ENCODE peak calls at places on chromosomes 13 and 19, in ten cellular contexts. One of them, this sample, is unnamed.
A peak's percentile ranks its signal among the peaks of the same experiment; 100 is the strongest.

GRCh38 chr19:31264379-31264778 is 84.9 kb downstream of the TSHZ3 start:
- DNase-seq in adrenal gland: no peak
- DNase-seq in ecto neural progenitor cell: no peak
- DNase-seq in T-helper 17 cell: no peak
- DNase-seq in heart right ventricle: no peak
- DNase-seq in activated T-helper 1 cell treated with anti-CD3 and anti-CD28 coated beads, Interleukin-2, amount 50 U/mL, for 16 hours: no peak
- DNase-seq in left ventricle myocardium inferior: no peak
- DNase-seq in midbrain: no peak
- DNase-seq in stimulated activated CD4-positive, alpha-beta T cell treated with anti-CD3 and anti-CD28 coated beads, Interleukin-4, amount 100 ng/mL, for 1 hour: no peak
- DNase-seq in SJSA1: no peak
- DNase-seq in this sample: no peak

GRCh38 chr13:87331178-87331577 is 340.0 kb upstream of the SLITRK5 start:
- DNase-seq in adrenal gland: peak; percentile 88
- DNase-seq in ecto neural progenitor cell: no peak
- DNase-seq in T-helper 17 cell: no peak
- DNase-seq in heart right ventricle: peak; percentile 17
- DNase-seq in activated T-helper 1 cell treated with anti-CD3 and anti-CD28 coated beads, Interleukin-2, amount 50 U/mL, for 16 hours: no peak
- DNase-seq in left ventricle myocardium inferior: no peak
- DNase-seq in midbrain: no peak
- DNase-seq in stimulated activated CD4-positive, alpha-beta T cell treated with anti-CD3 and anti-CD28 coated beads, Interleukin-4, amount 100 ng/mL, for 1 hour: no peak
- DNase-seq in SJSA1: no peak
- DNase-seq in this sample: no peak

GRCh38 chr13:45496942-45497341 is 32.2 kb downstream of the COG3 start:
- DNase-seq in adrenal gland: no peak
- DNase-seq in ecto neural progenitor cell: no peak
- DNase-seq in T-helper 17 cell: no peak
- DNase-seq in heart right ventricle: no peak
- DNase-seq in activated T-helper 1 cell treated with anti-CD3 and anti-CD28 coated beads, Interleukin-2, amount 50 U/mL, for 16 hours: no peak
- DNase-seq in left ventricle myocardium inferior: no peak
- DNase-seq in midbrain: no peak
- DNase-seq in stimulated activated CD4-positive, alpha-beta T cell treated with anti-CD3 and anti-CD28 coated beads, Interleukin-4, amount 100 ng/mL, for 1 hour: no peak
- DNase-seq in SJSA1: no peak
- DNase-seq in this sample: no peak

GRCh38 chr13:102367836-102368235 is 34.0 kb downstream of the FGF14 start:
- DNase-seq in adrenal gland: no peak
- DNase-seq in ecto neural progenitor cell: no peak
- DNase-seq in T-helper 17 cell: no peak
- DNase-seq in heart right ventricle: no peak
- DNase-seq in activated T-helper 1 cell treated with anti-CD3 and anti-CD28 coated beads, Interleukin-2, amount 50 U/mL, for 16 hours: no peak
- DNase-seq in left ventricle myocardium inferior: no peak
- DNase-seq in midbrain: no peak
- DNase-seq in stimulated activated CD4-positive, alpha-beta T cell treated with anti-CD3 and anti-CD28 coated beads, Interleukin-4, amount 100 ng/mL, for 1 hour: no peak
- DNase-seq in SJSA1: no peak
- DNase-seq in this sample: no peak

GRCh38 chr19:41928221-41928683 is at the start of gene ERFL:
- DNase-seq in adrenal gland: no peak
- DNase-seq in ecto neural progenitor cell: no peak
- DNase-seq in T-helper 17 cell: no peak
- DNase-seq in heart right ventricle: no peak
- DNase-seq in activated T-helper 1 cell treated with anti-CD3 and anti-CD28 coated beads, Interleukin-2, amount 50 U/mL, for 16 hours: no peak
- DNase-seq in left ventricle myocardium inferior: no peak
- DNase-seq in midbrain: no peak
- DNase-seq in stimulated activated CD4-positive, alpha-beta T cell treated with anti-CD3 and anti-CD28 coated beads, Interleukin-4, amount 100 ng/mL, for 1 hour: peak; percentile 37
- DNase-seq in SJSA1: no peak
- DNase-seq in this sample: no peak

GRCh38 chr19:19539738-19540703 is 2.0 kb downstream of the CILP2 start:
- DNase-seq in adrenal gland: no peak
- DNase-seq in ecto neural progenitor cell: peak; percentile 79
- DNase-seq in T-helper 17 cell: peak; percentile 65
- DNase-seq in heart right ventricle: peak; percentile 73
- DNase-seq in activated T-helper 1 cell treated with anti-CD3 and anti-CD28 coated beads, Interleukin-2, amount 50 U/mL, for 16 hours: peak; percentile 25
- DNase-seq in left ventricle myocardium inferior: peak; percentile 65
- DNase-seq in midbrain: no peak
- DNase-seq in stimulated activated CD4-positive, alpha-beta T cell treated with anti-CD3 and anti-CD28 coated beads, Interleukin-4, amount 100 ng/mL, for 1 hour: peak; percentile 73
- DNase-seq in SJSA1: no peak
- DNase-seq in this sample: no peak

GRCh38 chr13:21228738-21229137 is 52.3 kb downstream of the MRPL57 start:
- DNase-seq in adrenal gland: no peak
- DNase-seq in ecto neural progenitor cell: no peak
- DNase-seq in T-helper 17 cell: no peak
- DNase-seq in heart right ventricle: no peak
- DNase-seq in activated T-helper 1 cell treated with anti-CD3 and anti-CD28 coated beads, Interleukin-2, amount 50 U/mL, for 16 hours: no peak
- DNase-seq in left ventricle myocardium inferior: no peak
- DNase-seq in midbrain: no peak
- DNase-seq in stimulated activated CD4-positive, alpha-beta T cell treated with anti-CD3 and anti-CD28 coated beads, Interleukin-4, amount 100 ng/mL, for 1 hour: no peak
- DNase-seq in SJSA1: no peak
- DNase-seq in this sample: no peak

GRCh38 chr13:49063526-49063925 is 87.8 kb downstream of the FNDC3A start:
- DNase-seq in adrenal gland: no peak
- DNase-seq in ecto neural progenitor cell: no peak
- DNase-seq in T-helper 17 cell: no peak
- DNase-seq in heart right ventricle: no peak
- DNase-seq in activated T-helper 1 cell treated with anti-CD3 and anti-CD28 coated beads, Interleukin-2, amount 50 U/mL, for 16 hours: no peak
- DNase-seq in left ventricle myocardium inferior: no peak
- DNase-seq in midbrain: no peak
- DNase-seq in stimulated activated CD4-positive, alpha-beta T cell treated with anti-CD3 and anti-CD28 coated beads, Interleukin-4, amount 100 ng/mL, for 1 hour: no peak
- DNase-seq in SJSA1: no peak
- DNase-seq in this sample: no peak

GRCh38 chr19:4288091-4288777 is 9.2 kb downstream of the SHD start:
- DNase-seq in adrenal gland: no peak
- DNase-seq in ecto neural progenitor cell: no peak
- DNase-seq in T-helper 17 cell: no peak
- DNase-seq in heart right ventricle: no peak
- DNase-seq in activated T-helper 1 cell treated with anti-CD3 and anti-CD28 coated beads, Interleukin-2, amount 50 U/mL, for 16 hours: no peak
- DNase-seq in left ventricle myocardium inferior: no peak
- DNase-seq in midbrain: no peak
- DNase-seq in stimulated activated CD4-positive, alpha-beta T cell treated with anti-CD3 and anti-CD28 coated beads, Interleukin-4, amount 100 ng/mL, for 1 hour: no peak
- DNase-seq in SJSA1: no peak
- DNase-seq in this sample: no peak

GRCh38 chr13:59750860-59751259 is 412.9 kb downstream of the DIAPH3 start:
- DNase-seq in adrenal gland: no peak
- DNase-seq in ecto neural progenitor cell: peak; percentile 74
- DNase-seq in T-helper 17 cell: no peak
- DNase-seq in heart right ventricle: no peak
- DNase-seq in activated T-helper 1 cell treated with anti-CD3 and anti-CD28 coated beads, Interleukin-2, amount 50 U/mL, for 16 hours: no peak
- DNase-seq in left ventricle myocardium inferior: no peak
- DNase-seq in midbrain: peak; percentile 64
- DNase-seq in stimulated activated CD4-positive, alpha-beta T cell treated with anti-CD3 and anti-CD28 coated beads, Interleukin-4, amount 100 ng/mL, for 1 hour: no peak
- DNase-seq in SJSA1: no peak
- DNase-seq in this sample: peak; percentile 57

GRCh38 chr13:85985791-85986190 is 186.6 kb upstream of the SLITRK6 start:
- DNase-seq in adrenal gland: no peak
- DNase-seq in ecto neural progenitor cell: no peak
- DNase-seq in T-helper 17 cell: no peak
- DNase-seq in heart right ventricle: no peak
- DNase-seq in activated T-helper 1 cell treated with anti-CD3 and anti-CD28 coated beads, Interleukin-2, amount 50 U/mL, for 16 hours: no peak
- DNase-seq in left ventricle myocardium inferior: no peak
- DNase-seq in midbrain: no peak
- DNase-seq in stimulated activated CD4-positive, alpha-beta T cell treated with anti-CD3 and anti-CD28 coated beads, Interleukin-4, amount 100 ng/mL, for 1 hour: no peak
- DNase-seq in SJSA1: no peak
- DNase-seq in this sample: no peak

GRCh38 chr13:57634829-57635165 is 3.3 kb downstream of the PCDH17 start:
- DNase-seq in adrenal gland: no peak
- DNase-seq in ecto neural progenitor cell: no peak
- DNase-seq in T-helper 17 cell: no peak
- DNase-seq in heart right ventricle: peak; percentile 20
- DNase-seq in activated T-helper 1 cell treated with anti-CD3 and anti-CD28 coated beads, Interleukin-2, amount 50 U/mL, for 16 hours: no peak
- DNase-seq in left ventricle myocardium inferior: no peak
- DNase-seq in midbrain: no peak
- DNase-seq in stimulated activated CD4-positive, alpha-beta T cell treated with anti-CD3 and anti-CD28 coated beads, Interleukin-4, amount 100 ng/mL, for 1 hour: no peak
- DNase-seq in SJSA1: no peak
- DNase-seq in this sample: no peak

GRCh38 chr13:41995946-41996345 is 35.0 kb upstream of the VWA8 start:
- DNase-seq in adrenal gland: no peak
- DNase-seq in ecto neural progenitor cell: no peak
- DNase-seq in T-helper 17 cell: no peak
- DNase-seq in heart right ventricle: no peak
- DNase-seq in activated T-helper 1 cell treated with anti-CD3 and anti-CD28 coated beads, Interleukin-2, amount 50 U/mL, for 16 hours: no peak
- DNase-seq in left ventricle myocardium inferior: no peak
- DNase-seq in midbrain: no peak
- DNase-seq in stimulated activated CD4-positive, alpha-beta T cell treated with anti-CD3 and anti-CD28 coated beads, Interleukin-4, amount 100 ng/mL, for 1 hour: no peak
- DNase-seq in SJSA1: no peak
- DNase-seq in this sample: no peak

GRCh38 chr13:75635621-75636338 is at the start of gene LMO7:
- DNase-seq in adrenal gland: peak; percentile 52
- DNase-seq in ecto neural progenitor cell: peak; percentile 78
- DNase-seq in T-helper 17 cell: peak; percentile 52
- DNase-seq in heart right ventricle: peak; percentile 61
- DNase-seq in activated T-helper 1 cell treated with anti-CD3 and anti-CD28 coated beads, Interleukin-2, amount 50 U/mL, for 16 hours: peak; percentile 25
- DNase-seq in left ventricle myocardium inferior: peak; percentile 50
- DNase-seq in midbrain: no peak
- DNase-seq in stimulated activated CD4-positive, alpha-beta T cell treated with anti-CD3 and anti-CD28 coated beads, Interleukin-4, amount 100 ng/mL, for 1 hour: peak; percentile 40
- DNase-seq in SJSA1: peak; percentile 66
- DNase-seq in this sample: no peak

GRCh38 chr13:58340895-58341294 is 709.4 kb downstream of the PCDH17 start:
- DNase-seq in adrenal gland: no peak
- DNase-seq in ecto neural progenitor cell: no peak
- DNase-seq in T-helper 17 cell: no peak
- DNase-seq in heart right ventricle: no peak
- DNase-seq in activated T-helper 1 cell treated with anti-CD3 and anti-CD28 coated beads, Interleukin-2, amount 50 U/mL, for 16 hours: no peak
- DNase-seq in left ventricle myocardium inferior: no peak
- DNase-seq in midbrain: no peak
- DNase-seq in stimulated activated CD4-positive, alpha-beta T cell treated with anti-CD3 and anti-CD28 coated beads, Interleukin-4, amount 100 ng/mL, for 1 hour: no peak
- DNase-seq in SJSA1: no peak
- DNase-seq in this sample: no peak

GRCh38 chr13:19150712-19151228 is 30.9 kb downstream of the TUBA3C start:
- DNase-seq in adrenal gland: peak; percentile 22
- DNase-seq in ecto neural progenitor cell: no peak
- DNase-seq in T-helper 17 cell: no peak
- DNase-seq in heart right ventricle: peak; percentile 40
- DNase-seq in activated T-helper 1 cell treated with anti-CD3 and anti-CD28 coated beads, Interleukin-2, amount 50 U/mL, for 16 hours: no peak
- DNase-seq in left ventricle myocardium inferior: no peak
- DNase-seq in midbrain: no peak
- DNase-seq in stimulated activated CD4-positive, alpha-beta T cell treated with anti-CD3 and anti-CD28 coated beads, Interleukin-4, amount 100 ng/mL, for 1 hour: no peak
- DNase-seq in SJSA1: no peak
- DNase-seq in this sample: no peak

GRCh38 chr19:38759590-38760003 is 13.7 kb downstream of the LGALS7 start:
- DNase-seq in adrenal gland: peak; percentile 86
- DNase-seq in ecto neural progenitor cell: no peak
- DNase-seq in T-helper 17 cell: no peak
- DNase-seq in heart right ventricle: no peak
- DNase-seq in activated T-helper 1 cell treated with anti-CD3 and anti-CD28 coated beads, Interleukin-2, amount 50 U/mL, for 16 hours: no peak
- DNase-seq in left ventricle myocardium inferior: no peak
- DNase-seq in midbrain: no peak
- DNase-seq in stimulated activated CD4-positive, alpha-beta T cell treated with anti-CD3 and anti-CD28 coated beads, Interleukin-4, amount 100 ng/mL, for 1 hour: no peak
- DNase-seq in SJSA1: no peak
- DNase-seq in this sample: peak; percentile 40

GRCh38 chr19:48842744-48843162 is 6.5 kb upstream of the HSD17B14 start:
- DNase-seq in adrenal gland: peak; percentile 44
- DNase-seq in ecto neural progenitor cell: peak; percentile 77
- DNase-seq in T-helper 17 cell: no peak
- DNase-seq in heart right ventricle: no peak
- DNase-seq in activated T-helper 1 cell treated with anti-CD3 and anti-CD28 coated beads, Interleukin-2, amount 50 U/mL, for 16 hours: no peak
- DNase-seq in left ventricle myocardium inferior: no peak
- DNase-seq in midbrain: peak; percentile 56
- DNase-seq in stimulated activated CD4-positive, alpha-beta T cell treated with anti-CD3 and anti-CD28 coated beads, Interleukin-4, amount 100 ng/mL, for 1 hour: no peak
- DNase-seq in SJSA1: peak; percentile 59
- DNase-seq in this sample: peak; percentile 68

GRCh38 chr13:45833663-45834062 is 17.9 kb downstream of the SIAH3 start:
- DNase-seq in adrenal gland: peak; percentile 95
- DNase-seq in ecto neural progenitor cell: no peak
- DNase-seq in T-helper 17 cell: no peak
- DNase-seq in heart right ventricle: peak; percentile 43
- DNase-seq in activated T-helper 1 cell treated with anti-CD3 and anti-CD28 coated beads, Interleukin-2, amount 50 U/mL, for 16 hours: no peak
- DNase-seq in left ventricle myocardium inferior: peak; percentile 35
- DNase-seq in midbrain: no peak
- DNase-seq in stimulated activated CD4-positive, alpha-beta T cell treated with anti-CD3 and anti-CD28 coated beads, Interleukin-4, amount 100 ng/mL, for 1 hour: no peak
- DNase-seq in SJSA1: no peak
- DNase-seq in this sample: peak; percentile 44

GRCh38 chr19:4688587-4688986 is 18.4 kb upstream of the MYDGF start:
- DNase-seq in adrenal gland: no peak
- DNase-seq in ecto neural progenitor cell: no peak
- DNase-seq in T-helper 17 cell: no peak
- DNase-seq in heart right ventricle: no peak
- DNase-seq in activated T-helper 1 cell treated with anti-CD3 and anti-CD28 coated beads, Interleukin-2, amount 50 U/mL, for 16 hours: no peak
- DNase-seq in left ventricle myocardium inferior: no peak
- DNase-seq in midbrain: no peak
- DNase-seq in stimulated activated CD4-positive, alpha-beta T cell treated with anti-CD3 and anti-CD28 coated beads, Interleukin-4, amount 100 ng/mL, for 1 hour: no peak
- DNase-seq in SJSA1: no peak
- DNase-seq in this sample: no peak

GRCh38 chr13:20182231-20182846 is 10.4 kb downstream of the GJB2 start:
- DNase-seq in adrenal gland: peak; percentile 62
- DNase-seq in ecto neural progenitor cell: peak; percentile 68
- DNase-seq in T-helper 17 cell: no peak
- DNase-seq in heart right ventricle: no peak
- DNase-seq in activated T-helper 1 cell treated with anti-CD3 and anti-CD28 coated beads, Interleukin-2, amount 50 U/mL, for 16 hours: no peak
- DNase-seq in left ventricle myocardium inferior: no peak
- DNase-seq in midbrain: peak; percentile 71
- DNase-seq in stimulated activated CD4-positive, alpha-beta T cell treated with anti-CD3 and anti-CD28 coated beads, Interleukin-4, amount 100 ng/mL, for 1 hour: peak; percentile 27
- DNase-seq in SJSA1: peak; percentile 28
- DNase-seq in this sample: peak; percentile 82